ENCODE peak calls at places on chromosomes 2 and 18, in seven cellular contexts. T is neural progenitor cell, K is mammary epithelial cell, V is HCT116, B is IMR-90, R is endothelial cell of umbilical vein, O is OCI-LY7. F is an unnamed sample. For H4K20me1, the result is how much of the 10 kb centered on the place peaks cover.

GRCh38 chr2:181072486-181072885 is 92.1 kb downstream of the UBE2E3 start:
- DNase-seq in B (peak), V (no peak), O (no peak), K (no peak), R (peak), T (no peak), F (peak)

GRCh38 chr2:219122197-219122965 is 38.2 kb downstream of the NHEJ1 start:
- DNase-seq in V (no peak), K (peak), R (no peak), O (no peak), B (no peak), T (no peak), F (peak)

GRCh38 chr2:105373895-105374401 is 24.9 kb downstream of the FHL2 start:
- DNase-seq in K (peak), B (no peak), V (no peak), R (no peak), O (no peak), T (no peak), F (no peak)

GRCh38 chr18:66560092-66560491 is 43.8 kb downstream of the CDH19 start:
- DNase-seq in V (no peak), K (peak), T (peak), B (no peak), R (peak), O (no peak), F (peak)

GRCh38 chr2:33298233-33298632 is 178.2 kb upstream of the RASGRP3 start:
- DNase-seq in O (no peak), T (no peak), B (peak), K (peak), V (no peak), R (peak), F (peak)

GRCh38 chr2:37652199-37652640 is 19.2 kb downstream of the CDC42EP3 start:
- DNase-seq in O (peak), B (peak), T (no peak), V (peak), R (peak), K (peak), F (peak)

GRCh38 chr18:45793295-45793965 is 32.0 kb upstream of the SIGLEC15 start:
- DNase-seq in K (peak), O (no peak), B (peak), R (no peak), T (no peak), V (peak), F (peak)

GRCh38 chr2:88481937-88482336 is 29.4 kb upstream of the FOXI3 start:
- DNase-seq in T (no peak), K (peak), B (peak), V (no peak), R (no peak), O (peak), F (no peak)

GRCh38 chr2:207282916-207283315 is 117.2 kb upstream of the KLF7 start:
- DNase-seq in V (no peak), O (no peak), B (no peak), K (peak), T (no peak), R (peak), F (no peak)

GRCh38 chr2:227503433-227504406 is 31.8 kb downstream of the AGFG1 start:
- DNase-seq in K (peak), R (peak), V (peak), B (peak), O (no peak), T (no peak), F (peak)

DNA sequence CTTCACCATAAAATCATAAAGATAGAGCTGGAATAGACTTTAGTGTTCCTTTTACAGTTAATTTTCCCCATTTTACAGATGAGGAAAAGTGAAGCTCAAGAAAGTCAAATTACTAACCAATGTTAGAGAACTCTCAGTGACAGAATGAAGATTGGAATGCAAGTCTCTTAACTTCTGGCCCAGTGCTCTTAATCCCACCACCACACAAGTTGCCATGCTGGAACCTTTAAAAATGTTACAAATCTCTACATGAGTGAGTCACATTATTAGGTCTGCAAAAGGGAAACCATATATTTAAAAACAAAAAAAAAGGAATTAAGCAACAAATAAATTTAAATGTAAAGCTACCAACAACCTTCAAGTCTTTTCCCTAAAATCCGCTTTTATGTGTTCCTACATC is 3.5 kb downstream of the NCKAP1 start:
- DNase-seq in B (peak), R (no peak), O (no peak), T (peak), K (no peak), V (no peak), F (peak)
- H4K20me1 ChIP-seq in B (half or more), R (half or more), O (under half), T (half or more), K (under half), V (under half), F (half or more)

GRCh38 chr2:85772019-85772745 is 18.4 kb downstream of the ATOH8 start:
- DNase-seq in O (no peak), B (peak), K (peak), R (peak), V (peak), T (peak), F (peak)
- TF ChIP-seq CTCF in O (no peak), B (peak), K (peak), R (peak), V (no peak), T (peak), F (peak)

DNA sequence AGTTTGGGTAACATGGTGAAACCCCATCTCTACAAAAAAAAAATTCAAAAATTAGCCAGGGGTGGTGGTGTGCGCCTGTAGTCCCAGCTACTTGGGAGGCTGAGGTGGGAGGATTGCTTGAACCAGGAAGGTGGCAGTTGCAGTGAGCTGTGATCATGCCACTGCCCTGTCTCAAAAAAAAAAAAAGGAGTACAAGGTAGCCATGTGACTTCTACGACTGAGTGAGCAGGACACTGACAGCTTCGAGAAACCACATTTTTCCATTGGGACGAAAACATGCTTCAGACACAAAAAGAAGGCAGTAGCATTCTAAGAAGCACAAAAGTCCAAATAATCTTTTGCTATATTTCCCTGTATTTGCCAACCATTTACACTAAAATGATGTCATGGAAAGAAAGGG is 19.7 kb upstream of the IKZF2 start:
- DNase-seq in R (no peak), T (no peak), B (no peak), K (no peak), O (no peak), V (no peak), F (no peak)
- H4K20me1 ChIP-seq in R (under half), T (under half), B (under half), K (under half), O (under half), V (under half), F (under half)

DNA sequence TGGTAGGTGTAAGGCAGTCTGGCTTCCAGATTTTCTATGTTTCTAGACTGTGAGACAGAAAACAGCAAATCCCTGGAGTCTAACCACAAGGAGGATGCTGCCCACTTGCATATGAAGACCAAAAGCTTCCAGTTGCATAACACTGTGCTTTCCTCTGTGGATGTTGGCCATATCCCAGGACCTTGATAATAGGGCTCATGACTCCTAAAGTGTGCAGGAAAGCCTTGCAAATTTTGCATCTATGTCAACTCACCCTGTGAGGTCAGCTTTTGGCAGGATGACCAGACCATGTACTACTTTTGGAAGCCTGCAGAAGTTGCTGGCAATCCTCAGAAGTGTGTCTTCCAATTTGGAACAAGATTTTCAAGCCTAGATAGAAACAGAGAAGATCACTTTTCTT is 85.6 kb upstream of the RAB27B start:
- DNase-seq in T (no peak), R (peak), K (peak), O (no peak), B (peak), V (no peak), F (peak)
- TF ChIP-seq CTCF in T (no peak), R (no peak), K (no peak), O (no peak), B (no peak), V (no peak), F (no peak)

GRCh38 chr2:109204412-109204811 is 75.4 kb downstream of the SH3RF3 start:
- DNase-seq in O (no peak), V (no peak), K (no peak), R (no peak), B (no peak), T (no peak), F (no peak)

GRCh38 chr2:109206569-109207145 is 77.7 kb downstream of the SH3RF3 start:
- DNase-seq in T (no peak), O (no peak), K (no peak), R (no peak), B (no peak), V (no peak), F (no peak)

GRCh38 chr2:109203246-109204011 is 74.4 kb downstream of the SH3RF3 start:
- DNase-seq in T (no peak), V (no peak), O (no peak), B (no peak), R (no peak), K (no peak), F (no peak)

GRCh38 chr2:109207201-109207600 is 78.2 kb downstream of the SH3RF3 start:
- DNase-seq in T (no peak), B (no peak), V (no peak), O (no peak), R (no peak), K (no peak), F (no peak)

GRCh38 chr2:109205447-109205846 is 76.4 kb downstream of the SH3RF3 start:
- DNase-seq in V (no peak), O (no peak), T (no peak), K (no peak), B (no peak), R (no peak), F (no peak)
- H4K20me1 ChIP-seq in V (under half), O (under half), T (under half), K (under half), B (half or more), R (under half), F (half or more)

DNA sequence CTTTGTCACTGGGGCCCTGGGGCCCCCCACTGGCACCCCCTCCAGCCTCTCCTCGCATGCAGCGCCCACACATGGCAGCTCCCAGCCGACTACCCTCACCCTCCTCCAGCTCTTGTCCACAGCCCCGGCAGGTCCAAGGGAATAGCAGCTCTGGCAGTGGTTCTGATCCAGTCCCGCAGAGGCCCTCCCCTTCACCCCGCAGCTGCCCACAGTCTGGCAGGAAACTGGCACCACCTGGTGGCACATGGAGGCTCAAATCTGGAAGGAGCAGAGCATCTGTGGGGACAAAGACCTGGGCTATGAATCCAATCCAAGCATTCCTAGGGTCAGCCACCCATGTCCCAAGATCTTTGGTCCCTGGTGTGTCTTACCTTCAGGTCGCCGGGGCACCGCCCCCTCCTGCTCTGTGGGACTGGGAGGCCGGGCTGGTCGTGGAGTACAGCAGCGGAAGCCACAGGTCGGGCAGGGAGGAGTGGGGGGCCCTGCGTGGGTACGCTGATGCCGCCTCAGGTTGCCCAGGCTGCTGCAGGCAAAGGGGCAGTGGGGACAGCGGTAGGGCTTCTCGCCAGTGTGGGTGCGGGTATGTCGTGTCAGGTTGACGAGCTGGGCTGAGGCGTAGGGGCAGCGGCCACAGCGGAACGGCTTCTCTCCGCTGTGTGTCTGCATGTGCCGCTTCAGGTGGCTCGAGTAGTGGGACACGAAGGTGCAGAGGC is 2.3 kb downstream of the ZNF513 start:
- DNase-seq in R (no peak), O (no peak), V (no peak), T (peak), K (no peak), B (no peak), F (no peak)
- TF ChIP-seq CTCF in R (peak), O (peak), V (no peak), T (peak), K (no peak), B (peak), F (no peak)

GRCh38 chr2:127807678-127808353 is 3.2 kb downstream of the WDR33 start:
- DNase-seq in B (no peak), O (no peak), T (no peak), V (no peak), R (no peak), K (no peak), F (no peak)
- H4K20me1 ChIP-seq in B (half or more), O (under half), T (half or more), V (under half), R (under half), K (under half), F (half or more)

GRCh38 chr2:8267103-8267502 is 414.8 kb upstream of the ID2 start:
- DNase-seq in B (no peak), O (peak), R (no peak), T (no peak), K (no peak), V (no peak), F (no peak)
- TF ChIP-seq CTCF in B (no peak), O (no peak), R (no peak), T (no peak), K (no peak), V (no peak), F (no peak)

GRCh38 chr2:9547272-9547991 is 8.2 kb downstream of the ADAM17 start:
- DNase-seq in B (peak), K (no peak), T (no peak), O (no peak), R (peak), V (no peak), F (peak)
- H4K20me1 ChIP-seq in B (under half), K (under half), T (half or more), O (under half), R (under half), V (under half), F (half or more)

GRCh38 chr2:39228413-39229209 is 15.2 kb downstream of the CDKL4 start:
- DNase-seq in T (peak), O (peak), K (no peak), B (no peak), V (no peak), R (no peak), F (no peak)
- TF ChIP-seq CTCF in T (peak), O (peak), K (no peak), B (no peak), V (no peak), R (no peak), F (no peak)